ENCODE peak calls at places on chromosomes 1 and 21, in seven cellular contexts. L is IMR-90, C is mesendoderm, D is H9, X is trophoblast cell, P is mesenchymal stem cell, S is H1. B is an unnamed sample.

GRCh38 chr1:227273557-227273956 is 44.7 kb downstream of the CDC42BPA start:
- DNase-seq in P (no peak), D (no peak), L (peak; percentile 8), S (no peak), X (peak; percentile 64), C (peak; percentile 79), B (peak; percentile 23)

GRCh38 chr1:31609512-31609911 is 8.0 kb upstream of the HCRTR1 start:
- DNase-seq in X (no peak), L (no peak), P (no peak), D (no peak), C (no peak), S (no peak), B (no peak)

GRCh38 chr1:206507395-206508129 is at the start of gene RASSF5:
- DNase-seq in X (peak; percentile 28), S (peak; percentile 94), D (peak; percentile 93), C (peak; percentile 79), P (peak; percentile 73), L (peak; percentile 41), B (peak; percentile 40)

GRCh38 chr1:170680428-170680827 is 16.5 kb downstream of the PRRX1 start:
- DNase-seq in P (no peak), D (no peak), L (peak; percentile 97), C (no peak), X (no peak), S (no peak), B (no peak)

GRCh38 chr1:93608188-93609109 is 73.2 kb downstream of the BCAR3 start:
- DNase-seq in X (no peak), C (peak; percentile 67), P (peak; percentile 62), S (no peak), L (peak; percentile 31), D (no peak), B (no peak)

GRCh38 chr1:173314656-173315055 is 107.5 kb upstream of the TNFSF4 start:
- DNase-seq in S (no peak), C (no peak), L (no peak), X (no peak), D (no peak), P (no peak), B (no peak)

GRCh38 chr1:226749467-226749866 is 10.4 kb upstream of the ITPKB start:
- DNase-seq in D (no peak), P (no peak), S (no peak), C (no peak), X (no peak), L (no peak), B (no peak)

GRCh38 chr1:57590978-57591377 is 167.1 kb upstream of the DAB1 start:
- DNase-seq in S (no peak), X (peak; percentile 45), C (peak; percentile 89), P (no peak), D (peak; percentile 45), L (no peak), B (no peak)

GRCh38 chr1:194013561-194013960 is 827.1 kb upstream of the B3GALT2 start:
- DNase-seq in P (no peak), D (no peak), L (no peak), C (no peak), S (no peak), X (no peak), B (no peak)

GRCh38 chr1:216614011-216614934 is 109.0 kb downstream of the ESRRG start:
- DNase-seq in X (no peak), D (no peak), C (no peak), S (no peak), L (no peak), P (no peak), B (no peak)

GRCh38 chr1:10419351-10419750 is 10.9 kb upstream of the CENPS start:
- DNase-seq in L (no peak), X (no peak), P (no peak), D (no peak), S (no peak), C (no peak), B (no peak)

GRCh38 chr1:89890085-89890754 is 69.4 kb downstream of the LRRC8D start:
- DNase-seq in C (peak; percentile 93), D (no peak), X (peak; percentile 97), P (peak; percentile 76), L (no peak), S (no peak), B (no peak)

GRCh38 chr21:37766104-37766503 is 150.2 kb downstream of the KCNJ6 start:
- DNase-seq in L (no peak), P (no peak), C (no peak), D (no peak), S (no peak), X (no peak), B (no peak)

GRCh38 chr1:13890766-13891165 is 190.8 kb downstream of the PRDM2 start:
- DNase-seq in S (no peak), C (no peak), L (no peak), X (no peak), P (no peak), D (no peak), B (no peak)

GRCh38 chr1:157110686-157111085 is 11.1 kb upstream of the ETV3L start:
- DNase-seq in P (no peak), L (no peak), D (peak; percentile 17), S (no peak), X (no peak), C (no peak), B (no peak)

DNA sequence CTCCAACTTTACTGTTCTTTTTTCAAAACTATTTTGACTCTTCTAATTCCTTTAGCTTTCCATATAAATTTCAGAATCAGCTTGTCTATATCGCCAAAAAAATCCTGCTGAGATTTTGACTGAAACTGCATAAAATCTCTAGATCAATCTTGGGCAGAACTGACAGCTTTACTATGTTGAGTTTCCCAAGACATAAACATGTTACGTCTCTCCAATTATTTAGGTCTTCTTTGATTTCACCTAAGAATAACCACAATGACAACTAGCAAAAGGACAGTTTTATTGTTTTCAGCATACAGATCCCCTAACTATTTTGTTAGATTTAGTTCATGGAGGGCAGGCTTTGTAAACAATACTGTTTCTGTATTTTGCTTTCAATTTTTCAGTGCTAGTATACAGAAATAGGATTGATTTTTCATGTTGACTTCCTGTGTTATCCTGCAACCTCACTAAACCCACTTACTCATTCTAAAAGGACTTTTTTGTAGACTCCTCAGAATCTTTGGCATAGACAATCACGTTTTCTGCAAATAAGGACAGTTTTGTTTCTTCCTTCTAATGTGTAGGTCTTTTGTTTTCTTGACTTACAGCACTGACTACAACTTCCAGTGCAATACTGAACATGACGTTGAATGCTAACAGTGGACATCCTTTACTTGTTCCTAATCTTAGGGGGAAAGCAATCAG is 63.4 kb downstream of the NPHP4 start:
- DNase-seq in D (no peak), X (no peak), C (no peak), L (no peak), S (no peak), P (no peak), B (no peak)
- H2AK5ac ChIP-seq in D (no peak overlapping the region), X (no peak overlapping the region), C (no peak overlapping the region), L (no peak overlapping the region), S (no peak overlapping the region), P (no peak overlapping the region), B (no peak overlapping the region)

GRCh38 chr1:198747127-198747526 is 108.3 kb downstream of the PTPRC start:
- DNase-seq in P (no peak), C (no peak), X (no peak), D (no peak), S (no peak), L (no peak), B (no peak)

GRCh38 chr1:198754670-198755069 is 115.8 kb downstream of the PTPRC start:
- DNase-seq in L (no peak), C (peak; percentile 8), X (peak; percentile 4), P (no peak), D (no peak), S (no peak), B (no peak)

GRCh38 chr1:198751741-198752140 is 112.9 kb downstream of the PTPRC start:
- DNase-seq in P (no peak), X (no peak), L (no peak), D (no peak), S (no peak), C (no peak), B (no peak)

GRCh38 chr1:198750081-198750480 is 111.2 kb downstream of the PTPRC start:
- DNase-seq in X (no peak), D (no peak), L (no peak), C (no peak), P (no peak), S (no peak), B (no peak)

GRCh38 chr1:198749279-198749678 is 110.4 kb downstream of the PTPRC start:
- DNase-seq in L (peak; percentile 49), S (no peak), P (no peak), X (no peak), C (no peak), D (no peak), B (no peak)
- H2AK5ac ChIP-seq in L (no peak overlapping the region), S (no peak overlapping the region), P (no peak overlapping the region), X (no peak overlapping the region), C (no peak overlapping the region), D (no peak overlapping the region), B (no peak overlapping the region)

GRCh38 chr1:70874063-70874462 is 173.6 kb downstream of the PTGER3 start:
- DNase-seq in C (peak; percentile 37), D (no peak), S (no peak), P (no peak), L (no peak), X (no peak), B (no peak)
- H2AK5ac ChIP-seq in C (no peak overlapping the region), D (no peak overlapping the region), S (no peak overlapping the region), P (no peak overlapping the region), L (no peak overlapping the region), X (no peak overlapping the region), B (no peak overlapping the region)

GRCh38 chr1:9181176-9181906 is 52.4 kb upstream of the GPR157 start:
- DNase-seq in C (peak; percentile 72), P (peak; percentile 79), X (no peak), L (peak; percentile 49), D (peak; percentile 84), S (peak; percentile 97), B (peak; percentile 72)

GRCh38 chr1:9183898-9184297 is 50.7 kb upstream of the H6PD start:
- DNase-seq in P (peak; percentile 44), D (no peak), X (no peak), L (no peak), C (peak; percentile 42), S (no peak), B (no peak)

GRCh38 chr1:9182784-9183257 is 51.8 kb upstream of the H6PD start:
- DNase-seq in X (no peak), S (peak; percentile 58), C (no peak), P (no peak), L (no peak), D (no peak), B (no peak)

GRCh38 chr1:9183441-9183840 is 51.1 kb upstream of the H6PD start:
- DNase-seq in X (no peak), D (no peak), C (peak; percentile 40), S (no peak), P (no peak), L (no peak), B (no peak)

DNA sequence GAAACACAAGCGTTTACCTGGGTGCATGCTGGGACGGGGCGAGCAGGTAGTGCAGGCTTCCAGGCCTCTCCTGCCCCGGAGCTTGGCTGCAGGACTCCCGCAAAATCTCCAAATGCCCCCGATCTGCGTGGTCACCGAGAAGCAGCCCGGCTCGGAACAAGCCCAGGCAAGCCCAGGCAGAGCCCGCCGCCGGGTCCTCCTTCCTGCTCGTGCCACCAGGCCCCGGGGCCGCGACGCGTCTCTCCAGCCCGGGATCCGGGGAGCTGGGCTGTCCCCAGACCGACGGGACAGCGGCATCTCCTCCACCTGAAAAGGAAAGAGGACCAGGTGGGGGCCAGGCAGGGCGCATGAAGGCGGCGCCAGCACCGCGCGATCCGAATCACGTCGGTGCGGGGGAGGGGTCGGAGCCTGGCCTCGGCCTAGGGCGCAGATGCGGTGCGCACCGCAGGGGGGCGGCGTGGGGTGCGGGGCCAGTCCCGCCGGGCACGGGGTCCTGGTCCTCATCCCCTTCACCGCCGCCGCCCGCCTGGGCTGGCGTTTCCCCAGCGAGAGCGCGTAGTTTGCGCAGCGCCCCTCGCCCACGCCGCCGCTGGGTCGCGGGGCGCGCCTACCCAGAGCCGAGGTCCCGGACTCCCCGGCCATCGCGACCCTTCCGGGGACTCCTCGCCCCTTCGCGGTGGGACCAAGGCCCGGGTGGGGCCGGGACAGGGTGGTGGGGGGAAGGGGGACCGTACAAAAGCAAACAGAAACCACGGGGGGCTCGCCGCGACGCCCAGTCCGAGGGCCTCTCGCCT is 52.4 kb upstream of the H6PD start:
- DNase-seq in X (no peak), D (peak; percentile 62), C (peak; percentile 47), P (peak; percentile 61), L (no peak), S (peak; percentile 73), B (no peak)
- H2AK5ac ChIP-seq in X (peak overlapping the region; percentile 85), D (no peak overlapping the region), C (no peak overlapping the region), P (peak overlapping the region; percentile 87), L (peak overlapping the region; percentile 98), S (no peak overlapping the region), B (peak overlapping the region; percentile 88)